ENCODE peak calls at places on chromosomes 16 and 17, in nine cellular contexts. O is left ventricle myocardium inferior, N is foreskin fibroblast, L is AG04449, R is GM06990, U is heart right ventricle, W is tibial artery, V is astrocyte of the cerebellum, Q is fibroblast of the aortic adventitia. X is an unnamed sample.

GRCh38 chr17:73560661-73561060 is 83.6 kb downstream of the SDK2 start:
- DNase-seq in O (no peak), N (no peak), L (no peak), R (no peak), U (no peak), W (no peak), V (no peak), Q (no peak), X (no peak)

GRCh38 chr17:74274703-74275340 is 788 bp downstream of the DNAI2 start:
- DNase-seq in O (no peak), N (no peak), L (no peak), R (no peak), U (no peak), W (no peak), V (no peak), Q (no peak), X (no peak)

GRCh38 chr16:22232277-22233049 is 26.4 kb downstream of the EEF2K start:
- DNase-seq in O (no peak), N (no peak), L (no peak), R (no peak), U (no peak), W (no peak), V (no peak), Q (no peak), X (no peak)

GRCh38 chr17:43578699-43579569 is 32.8 kb upstream of the ETV4 start:
- DNase-seq in O (no peak), N (peak; percentile 57), L (no peak), R (peak; percentile 61), U (no peak), W (no peak), V (no peak), Q (peak; percentile 54), X (no peak)

GRCh38 chr17:1201132-1201702 is 21.4 kb upstream of the ABR start:
- DNase-seq in O (no peak), N (no peak), L (no peak), R (peak; percentile 57), U (no peak), W (no peak), V (no peak), Q (no peak), X (no peak)

GRCh38 chr17:38591759-38592241 is 14.0 kb downstream of the SRCIN1 start:
- DNase-seq in O (no peak), N (no peak), L (no peak), R (peak; percentile 41), U (no peak), W (no peak), V (no peak), Q (no peak), X (no peak)

GRCh38 chr17:71883258-71883657 is 237.6 kb upstream of the SOX9 start:
- DNase-seq in O (no peak), N (no peak), L (no peak), R (no peak), U (no peak), W (no peak), V (no peak), Q (no peak), X (no peak)

GRCh38 chr16:74020086-74020670 is 276.4 kb upstream of the PSMD7 start:
- DNase-seq in O (no peak), N (no peak), L (no peak), R (no peak), U (no peak), W (no peak), V (no peak), Q (no peak), X (no peak)

DNA sequence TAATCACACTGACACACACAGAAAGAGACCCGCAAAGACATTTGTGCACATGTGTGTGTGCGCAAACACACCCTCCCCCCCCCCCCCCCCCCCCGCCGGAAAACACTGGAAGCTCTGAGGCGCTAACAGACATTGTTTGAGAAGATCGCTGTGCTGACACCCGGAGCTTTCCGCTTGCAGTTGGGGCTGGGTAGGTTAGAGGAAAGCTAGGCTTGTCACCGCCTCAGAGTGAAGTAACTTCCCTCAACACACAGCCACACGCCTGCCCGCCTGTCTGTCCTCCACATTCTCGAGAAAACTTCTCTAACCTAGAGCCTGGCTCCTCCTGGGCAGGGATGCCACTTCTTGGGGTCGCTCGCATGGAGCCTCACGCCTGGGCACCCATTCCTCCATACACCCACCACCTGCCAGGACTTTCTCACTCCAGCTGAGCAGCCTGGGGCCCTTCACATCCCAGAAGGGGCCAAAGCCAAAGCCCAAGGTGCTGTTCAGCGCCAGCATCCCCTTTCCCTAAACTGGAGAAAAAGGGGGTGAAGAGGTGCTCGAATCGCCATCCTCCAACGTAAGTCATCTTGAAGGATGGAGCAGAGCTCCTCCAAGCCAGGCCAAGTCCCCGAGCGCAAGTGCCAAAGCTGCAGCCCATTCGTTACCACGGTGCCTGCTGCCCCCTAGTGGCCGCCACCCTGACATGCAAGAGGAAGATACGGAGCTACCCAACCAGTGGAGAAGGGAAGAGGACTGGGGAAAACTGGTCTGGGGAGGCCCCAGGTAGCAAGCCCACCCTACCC is 63.4 kb downstream of the MYO18A start:
- DNase-seq in O (peak; percentile 83), N (no peak), L (no peak), R (peak; percentile 48), U (peak; percentile 70), W (peak; percentile 80), V (no peak), Q (peak; percentile 64), X (no peak)
- H3K4me3 ChIP-seq in O (no peak overlapping the region), N (no peak overlapping the region), L (no peak overlapping the region), R (no peak overlapping the region), U (no peak overlapping the region), W (no peak overlapping the region), V (no peak overlapping the region), Q (no peak overlapping the region), X (no peak overlapping the region)

DNA sequence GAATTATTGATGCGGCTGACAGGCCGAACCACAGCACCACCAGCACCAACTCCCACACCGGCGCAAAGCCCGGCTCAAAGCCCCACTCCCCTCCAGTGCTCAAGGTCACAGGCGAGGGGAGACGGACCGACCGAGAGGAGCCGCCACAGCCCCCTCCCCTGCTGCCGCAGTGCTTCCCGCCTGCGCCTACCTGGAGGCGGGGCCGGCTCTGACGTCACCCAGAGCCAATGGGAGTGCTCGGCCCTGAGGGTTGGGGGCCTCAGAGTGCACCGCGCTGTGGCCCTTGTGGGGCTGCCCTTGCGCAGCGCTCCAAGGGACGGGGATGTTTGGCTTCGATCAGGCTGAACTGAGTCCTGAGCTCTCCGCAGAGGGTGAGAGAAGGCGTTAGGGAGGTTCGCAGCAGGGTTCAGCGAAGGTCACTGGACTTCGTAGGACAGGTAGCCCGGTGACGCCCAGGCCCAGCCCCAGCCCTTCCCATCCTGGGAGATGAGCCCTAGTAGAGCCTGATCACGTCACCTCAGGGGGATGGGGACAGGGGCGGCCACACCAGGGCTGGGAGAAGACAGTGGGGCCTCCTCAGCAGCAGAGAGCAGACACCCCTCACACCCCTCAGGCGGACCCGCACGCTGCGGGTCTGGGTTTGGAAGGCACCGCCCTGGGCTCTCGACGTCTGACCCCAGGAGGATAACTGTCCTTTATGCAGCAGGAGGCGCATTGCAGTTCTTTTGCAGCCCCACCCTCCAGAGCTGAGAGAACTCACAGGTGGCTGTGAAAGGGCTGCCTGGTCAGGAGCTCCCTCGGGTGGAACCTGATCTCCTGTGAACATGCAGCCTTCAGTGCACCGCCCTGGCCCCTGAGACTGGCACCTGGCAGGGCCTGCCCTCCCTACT is 1.5 kb downstream of the NDRG4 start:
- DNase-seq in O (no peak), N (no peak), L (no peak), R (no peak), U (no peak), W (peak; percentile 57), V (no peak), Q (no peak), X (no peak)
- H3K4me3 ChIP-seq in O (peak overlapping the region; percentile 25), N (peak overlapping the region; percentile 56), L (peak overlapping the region; percentile 70), R (no peak overlapping the region), U (no peak overlapping the region), W (no peak overlapping the region), V (peak overlapping the region; percentile 49), Q (peak overlapping the region; percentile 58), X (peak overlapping the region; percentile 63)

GRCh38 chr16:715448-716249 is 731 bp downstream of the METRN start:
- DNase-seq in O (no peak), N (no peak), L (no peak), R (no peak), U (no peak), W (no peak), V (no peak), Q (no peak), X (no peak)

GRCh38 chr16:711548-712320 is 3.2 kb upstream of the METRN start:
- DNase-seq in O (peak; percentile 75), N (peak; percentile 60), L (no peak), R (peak; percentile 77), U (peak; percentile 72), W (peak; percentile 83), V (no peak), Q (peak; percentile 61), X (no peak)

GRCh38 chr16:716250-716607 is 1.3 kb downstream of the METRN start:
- DNase-seq in O (no peak), N (peak; percentile 44), L (no peak), R (no peak), U (no peak), W (no peak), V (no peak), Q (peak; percentile 60), X (no peak)

GRCh38 chr16:714558-715447 is at the start of gene METRN:
- DNase-seq in O (peak; percentile 95), N (peak; percentile 88), L (no peak), R (peak; percentile 86), U (peak; percentile 92), W (peak; percentile 94), V (no peak), Q (peak; percentile 74), X (peak; percentile 53)

GRCh38 chr16:714079-714478 is 839 bp upstream of the METRN start:
- DNase-seq in O (no peak), N (no peak), L (no peak), R (no peak), U (no peak), W (no peak), V (no peak), Q (no peak), X (no peak)
- H3K4me3 ChIP-seq in O (peak overlapping the region; percentile 91), N (no peak overlapping the region), L (no peak overlapping the region), R (no peak overlapping the region), U (no peak overlapping the region), W (no peak overlapping the region), V (peak overlapping the region; percentile 19), Q (no peak overlapping the region), X (no peak overlapping the region)

GRCh38 chr17:57545836-57546305 is 199.2 kb downstream of the CCDC182 start:
- DNase-seq in O (no peak), N (no peak), L (no peak), R (no peak), U (no peak), W (no peak), V (no peak), Q (no peak), X (no peak)

GRCh38 chr17:57544381-57544780 is 200.7 kb downstream of the CCDC182 start:
- DNase-seq in O (no peak), N (no peak), L (no peak), R (no peak), U (no peak), W (no peak), V (no peak), Q (no peak), X (no peak)

GRCh38 chr17:57543230-57543629 is 201.9 kb downstream of the CCDC182 start:
- DNase-seq in O (no peak), N (no peak), L (no peak), R (no peak), U (no peak), W (no peak), V (no peak), Q (no peak), X (no peak)

GRCh38 chr17:57542518-57542917 is 202.6 kb downstream of the CCDC182 start:
- DNase-seq in O (no peak), N (no peak), L (no peak), R (no peak), U (no peak), W (no peak), V (no peak), Q (no peak), X (no peak)

DNA sequence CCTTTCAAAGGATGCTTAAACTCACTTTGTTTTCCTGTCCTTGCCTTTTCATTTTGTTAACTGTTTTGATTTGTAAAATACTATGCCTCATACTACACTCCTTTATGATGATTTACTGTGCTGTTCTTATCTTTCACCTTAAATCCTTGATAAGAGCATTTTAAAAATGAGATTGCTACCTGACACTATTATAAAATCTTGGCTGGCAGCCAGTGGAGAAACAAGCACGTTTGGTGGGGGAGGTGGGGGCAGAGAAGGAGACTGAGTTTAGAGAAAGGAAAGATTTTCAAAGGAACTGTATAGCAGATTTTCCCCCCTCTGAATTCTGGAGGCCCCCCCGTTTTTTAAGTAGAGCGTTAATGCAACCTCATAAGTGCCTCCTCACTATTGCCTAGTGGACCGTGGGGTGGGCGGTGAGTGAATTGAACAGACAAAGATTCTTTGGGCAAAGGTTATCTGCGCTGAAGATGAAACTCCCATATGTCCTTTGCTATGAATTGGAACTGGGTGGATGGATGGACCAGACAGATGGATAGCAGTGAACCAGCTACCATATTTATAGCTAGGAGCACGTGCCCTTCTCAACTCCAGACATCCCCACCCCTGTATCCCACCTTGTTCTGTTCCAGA is 200.2 kb downstream of the CCDC182 start:
- DNase-seq in O (no peak), N (no peak), L (no peak), R (no peak), U (no peak), W (no peak), V (no peak), Q (no peak), X (no peak)
- H3K4me3 ChIP-seq in O (no peak overlapping the region), N (no peak overlapping the region), L (no peak overlapping the region), R (no peak overlapping the region), U (no peak overlapping the region), W (no peak overlapping the region), V (no peak overlapping the region), Q (no peak overlapping the region), X (no peak overlapping the region)